ENCODE peak calls at places on chromosomes 3 and 15, in six cellular contexts. J is GM23338, A is sigmoid colon, N is transverse colon, Y is breast epithelium, X is GM12891. L is an unnamed sample.

GRCh38 chr3:4528802-4529201 is 35.7 kb downstream of the ITPR1 start:
- DNase-seq in Y (no peak), J (no peak), X (no peak), N (no peak), A (no peak), L (no peak)

GRCh38 chr15:53038542-53038941 is 248.4 kb upstream of the ONECUT1 start:
- DNase-seq in A (no peak), N (no peak), Y (no peak), X (no peak), J (no peak), L (no peak)

GRCh38 chr3:59364471-59364870 is 314.6 kb upstream of the CFAP20DC start:
- DNase-seq in Y (no peak), X (no peak), N (no peak), J (no peak), A (no peak), L (no peak)

GRCh38 chr3:76871655-76872054 is 168.2 kb upstream of the ROBO2 start:
- DNase-seq in N (no peak), A (no peak), Y (no peak), J (no peak), X (no peak), L (no peak)

GRCh38 chr15:28919201-28919627 is 33.4 kb downstream of the APBA2 start:
- DNase-seq in J (peak), X (no peak), A (peak), Y (no peak), N (no peak), L (no peak)

GRCh38 chr3:50264389-50264963 is 4.5 kb upstream of the SEMA3B start:
- DNase-seq in A (peak), J (no peak), Y (peak), N (peak), X (no peak), L (no peak)

GRCh38 chr3:139122221-139122581 is 77.5 kb upstream of the PRR23C start:
- DNase-seq in Y (no peak), N (no peak), X (no peak), J (no peak), A (no peak), L (no peak)

GRCh38 chr3:46662771-46663551 is 30.5 kb downstream of the ALS2CL start:
- DNase-seq in N (peak), X (no peak), J (no peak), A (peak), Y (peak), L (peak)

GRCh38 chr15:91522609-91523332 is 330.7 kb upstream of the SLCO3A1 start:
- DNase-seq in X (no peak), J (peak), N (no peak), Y (no peak), A (no peak), L (no peak)

GRCh38 chr3:14377838-14378169 is 24.6 kb upstream of the SLC6A6 start:
- DNase-seq in J (no peak), Y (no peak), X (no peak), A (no peak), N (peak), L (no peak)

GRCh38 chr3:8464668-8465067 is 37.0 kb upstream of the LMCD1 start:
- DNase-seq in A (no peak), J (no peak), Y (no peak), N (no peak), X (no peak), L (no peak)

GRCh38 chr3:46495901-46496456 is 1.8 kb upstream of the RTP3 start:
- DNase-seq in A (no peak), X (no peak), N (no peak), J (no peak), Y (no peak), L (no peak)

GRCh38 chr3:72722930-72723726 is 125.1 kb downstream of the SHQ1 start:
- DNase-seq in Y (peak), J (no peak), N (peak), A (no peak), X (no peak), L (no peak)

GRCh38 chr3:13451301-13451673 is 28.8 kb upstream of the HDAC11 start:
- DNase-seq in J (no peak), Y (no peak), N (peak), A (no peak), X (no peak), L (no peak)

GRCh38 chr15:82134426-82134825 is 88.6 kb upstream of the MEX3B start:
- DNase-seq in N (no peak), X (no peak), J (no peak), A (no peak), Y (no peak), L (no peak)

GRCh38 chr15:62758126-62758951 is 284.2 kb upstream of the TPM1 start:
- DNase-seq in N (peak), J (peak), X (no peak), A (peak), Y (peak), L (no peak)

GRCh38 chr3:134064081-134064480 is 34.4 kb upstream of the SLCO2A1 start:
- DNase-seq in N (no peak), A (no peak), J (no peak), Y (no peak), X (no peak), L (no peak)

GRCh38 chr15:90154861-90155626 is 46.1 kb upstream of the SEMA4B start:
- DNase-seq in Y (peak), A (peak), J (no peak), N (peak), X (no peak), L (no peak)

GRCh38 chr15:44097552-44097951 is 97.5 kb downstream of the FRMD5 start:
- DNase-seq in Y (no peak), A (no peak), J (no peak), X (no peak), N (no peak), L (no peak)

GRCh38 chr3:3015472-3016089 is 94.6 kb downstream of the IL5RA start:
- DNase-seq in Y (no peak), X (peak), A (no peak), N (no peak), J (peak), L (no peak)

GRCh38 chr15:66287461-66288055 is 5.8 kb upstream of the DIS3L start:
- DNase-seq in J (peak), A (no peak), Y (no peak), X (no peak), N (no peak), L (no peak)

GRCh38 chr3:85890043-85890555 is 931.3 kb downstream of the CADM2 start:
- DNase-seq in J (peak), X (no peak), Y (no peak), N (no peak), A (no peak), L (no peak)

GRCh38 chr3:72661115-72661457 is 187.2 kb downstream of the SHQ1 start:
- DNase-seq in X (no peak), N (peak), Y (peak), A (peak), J (no peak), L (no peak)

GRCh38 chr15:55627730-55628368 is 39.7 kb upstream of the PYGO1 start:
- DNase-seq in Y (no peak), X (no peak), A (no peak), J (peak), N (no peak), L (no peak)

GRCh38 chr15:38069001-38069400 is 134.6 kb downstream of the TMCO5A start:
- DNase-seq in Y (no peak), N (peak), A (no peak), J (no peak), X (peak), L (peak)

GRCh38 chr3:194251461-194251860 is 99.7 kb downstream of the CPN2 start:
- DNase-seq in Y (no peak), J (no peak), X (no peak), A (no peak), N (no peak), L (no peak)

GRCh38 chr15:63909819-63910437 is 76.2 kb upstream of the HERC1 start:
- DNase-seq in X (no peak), N (no peak), Y (no peak), A (no peak), J (no peak), L (no peak)

GRCh38 chr3:56682458-56683121 is 475 bp downstream of the TASOR start:
- DNase-seq in Y (peak), X (peak), N (peak), A (peak), J (peak), L (peak)
- TF ChIP-seq POLR2AphosphoS5 in Y (peak), X (peak), N (peak), A (peak), J (peak), L (no peak)

GRCh38 chr3:118380576-118380975 is 654.1 kb downstream of the IGSF11 start:
- DNase-seq in J (no peak), A (no peak), X (no peak), N (no peak), Y (no peak), L (no peak)
- TF ChIP-seq POLR2AphosphoS5 in J (no peak), A (no peak), X (no peak), N (no peak), Y (no peak), L (no peak)

GRCh38 chr3:110846971-110847370 is 224.6 kb upstream of the NECTIN3 start:
- DNase-seq in J (no peak), Y (no peak), X (no peak), A (no peak), N (no peak), L (no peak)

DNA sequence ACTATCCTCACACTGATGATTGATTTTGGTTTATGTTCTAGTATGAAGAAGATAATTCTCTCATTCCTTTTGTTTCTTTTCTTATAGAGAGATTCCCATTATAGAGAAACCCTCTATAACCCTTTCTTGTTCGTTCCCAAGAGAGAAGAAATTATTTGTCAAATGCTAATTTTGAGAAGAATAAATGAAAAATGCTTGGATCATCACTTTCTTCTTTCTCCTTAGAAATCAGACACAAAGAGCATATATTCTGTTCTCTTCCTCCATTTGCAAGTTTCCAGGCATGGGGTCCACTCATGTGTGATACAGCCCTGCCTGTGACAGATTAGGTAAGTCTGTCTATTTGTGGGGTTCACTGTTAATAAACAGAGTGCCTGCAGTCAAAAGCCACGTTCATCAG is 222.6 kb upstream of the NECTIN3 start:
- DNase-seq in Y (no peak), N (no peak), X (no peak), A (no peak), J (no peak), L (no peak)
- TF ChIP-seq POLR2AphosphoS5 in Y (no peak), N (no peak), X (no peak), A (no peak), J (no peak), L (no peak)

DNA sequence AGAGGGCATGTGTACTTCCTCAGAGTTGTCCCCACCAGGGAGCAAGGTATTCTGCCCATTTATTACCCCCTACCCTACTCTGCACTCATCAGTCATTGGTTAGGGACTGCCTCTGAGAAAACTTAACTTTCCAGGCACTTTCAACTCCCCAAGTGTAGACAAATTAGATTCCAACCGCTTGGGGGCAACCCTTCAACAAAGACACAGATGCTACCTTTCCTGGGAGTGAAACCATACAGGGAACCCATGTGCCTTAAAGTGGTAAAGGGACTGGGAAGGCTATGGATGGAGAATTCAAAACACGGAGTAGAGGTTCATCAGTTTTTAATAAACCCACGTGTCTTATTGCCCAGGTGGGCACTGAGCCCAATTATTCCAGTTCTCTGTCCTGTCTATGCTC is 19.4 kb upstream of the UBE2E2 start:
- DNase-seq in X (no peak), Y (no peak), A (no peak), J (peak), N (peak), L (no peak)
- TF ChIP-seq POLR2AphosphoS5 in X (no peak), Y (no peak), A (no peak), J (no peak), N (no peak), L (no peak)

GRCh38 chr15:95169701-95170459 is 938.5 kb downstream of the MCTP2 start:
- DNase-seq in J (no peak), Y (peak), X (no peak), N (peak), A (peak), L (no peak)
- TF ChIP-seq POLR2AphosphoS5 in J (no peak), Y (peak), X (no peak), N (no peak), A (peak), L (no peak)

GRCh38 chr15:39472661-39473657 is 107.9 kb upstream of the THBS1 start:
- DNase-seq in A (peak), Y (peak), N (peak), J (no peak), X (no peak), L (no peak)
- TF ChIP-seq POLR2AphosphoS5 in A (peak), Y (peak), N (peak), J (no peak), X (no peak), L (no peak)

GRCh38 chr15:89096664-89097063 is 8.4 kb downstream of the ABHD2 start:
- DNase-seq in N (no peak), J (no peak), A (peak), Y (no peak), X (no peak), L (no peak)
- TF ChIP-seq POLR2AphosphoS5 in N (no peak), J (no peak), A (peak), Y (no peak), X (no peak), L (no peak)

L was measured in GM12892.